ENCODE peak calls at places on chromosomes 7 and 10, in eight cellular contexts. One of them, this sample, is unnamed.

GRCh38 chr10:94102436-94102835 is 108.7 kb downstream of the PLCE1 start:
- DNase-seq in fibroblast of mammary gland: no peak
- DNase-seq in nephron progenitor cell: no peak
- DNase-seq in mammary epithelial cell: no peak
- DNase-seq in IMR-90: no peak
- DNase-seq in dorsolateral prefrontal cortex: no peak
- DNase-seq in OCI-LY7: no peak
- DNase-seq in neural progenitor cell: no peak
- DNase-seq in this sample: no peak

GRCh38 chr7:36315309-36315948 is 74.2 kb upstream of the ANLN start:
- DNase-seq in neural progenitor cell: no peak
- DNase-seq in OCI-LY7: peak
- DNase-seq in dorsolateral prefrontal cortex: no peak
- DNase-seq in nephron progenitor cell: no peak
- DNase-seq in mammary epithelial cell: no peak
- DNase-seq in fibroblast of mammary gland: no peak
- DNase-seq in IMR-90: no peak
- DNase-seq in this sample: no peak

GRCh38 chr7:136964347-136964746 is 95.9 kb downstream of the CHRM2 start:
- DNase-seq in OCI-LY7: no peak
- DNase-seq in fibroblast of mammary gland: no peak
- DNase-seq in nephron progenitor cell: no peak
- DNase-seq in IMR-90: no peak
- DNase-seq in mammary epithelial cell: no peak
- DNase-seq in dorsolateral prefrontal cortex: no peak
- DNase-seq in neural progenitor cell: no peak
- DNase-seq in this sample: no peak

GRCh38 chr10:44233561-44234470 is 151.1 kb downstream of the CXCL12 start:
- DNase-seq in fibroblast of mammary gland: no peak
- DNase-seq in neural progenitor cell: peak
- DNase-seq in OCI-LY7: no peak
- DNase-seq in dorsolateral prefrontal cortex: no peak
- DNase-seq in IMR-90: no peak
- DNase-seq in mammary epithelial cell: no peak
- DNase-seq in nephron progenitor cell: peak
- DNase-seq in this sample: no peak

GRCh38 chr7:584820-585219 is 65.2 kb upstream of the PDGFA start:
- DNase-seq in OCI-LY7: no peak
- DNase-seq in neural progenitor cell: no peak
- DNase-seq in nephron progenitor cell: no peak
- DNase-seq in mammary epithelial cell: no peak
- DNase-seq in dorsolateral prefrontal cortex: no peak
- DNase-seq in fibroblast of mammary gland: no peak
- DNase-seq in IMR-90: no peak
- DNase-seq in this sample: no peak

GRCh38 chr7:100612730-100613446 is 548 bp downstream of the MOSPD3 start:
- DNase-seq in fibroblast of mammary gland: no peak
- DNase-seq in dorsolateral prefrontal cortex: no peak
- DNase-seq in IMR-90: no peak
- DNase-seq in mammary epithelial cell: no peak
- DNase-seq in OCI-LY7: peak
- DNase-seq in nephron progenitor cell: peak
- DNase-seq in neural progenitor cell: peak
- DNase-seq in this sample: no peak

GRCh38 chr7:2560175-2560695 is 1.5 kb downstream of the IQCE start:
- DNase-seq in OCI-LY7: no peak
- DNase-seq in IMR-90: no peak
- DNase-seq in mammary epithelial cell: no peak
- DNase-seq in dorsolateral prefrontal cortex: no peak
- DNase-seq in neural progenitor cell: no peak
- DNase-seq in fibroblast of mammary gland: peak
- DNase-seq in nephron progenitor cell: no peak
- DNase-seq in this sample: no peak

GRCh38 chr7:117715784-117716445 is 157.3 kb downstream of the CTTNBP2 start:
- DNase-seq in nephron progenitor cell: peak
- DNase-seq in dorsolateral prefrontal cortex: peak
- DNase-seq in fibroblast of mammary gland: peak
- DNase-seq in IMR-90: peak
- DNase-seq in OCI-LY7: peak
- DNase-seq in mammary epithelial cell: peak
- DNase-seq in neural progenitor cell: peak
- DNase-seq in this sample: no peak

GRCh38 chr10:71720304-71720672 is 710 bp upstream of the C10orf105 start:
- DNase-seq in nephron progenitor cell: no peak
- DNase-seq in mammary epithelial cell: no peak
- DNase-seq in OCI-LY7: no peak
- DNase-seq in fibroblast of mammary gland: no peak
- DNase-seq in neural progenitor cell: no peak
- DNase-seq in dorsolateral prefrontal cortex: no peak
- DNase-seq in IMR-90: no peak
- DNase-seq in this sample: no peak

GRCh38 chr10:77577666-77578229 is 59.9 kb downstream of the KCNMA1 start:
- DNase-seq in mammary epithelial cell: no peak
- DNase-seq in nephron progenitor cell: no peak
- DNase-seq in fibroblast of mammary gland: no peak
- DNase-seq in OCI-LY7: no peak
- DNase-seq in dorsolateral prefrontal cortex: no peak
- DNase-seq in neural progenitor cell: no peak
- DNase-seq in IMR-90: no peak
- DNase-seq in this sample: no peak

GRCh38 chr7:45717537-45718235 is 143.5 kb downstream of the ADCY1 start:
- DNase-seq in fibroblast of mammary gland: no peak
- DNase-seq in neural progenitor cell: no peak
- DNase-seq in nephron progenitor cell: no peak
- DNase-seq in dorsolateral prefrontal cortex: no peak
- DNase-seq in OCI-LY7: no peak
- DNase-seq in IMR-90: no peak
- DNase-seq in mammary epithelial cell: no peak
- DNase-seq in this sample: no peak

GRCh38 chr7:45726883-45727282 is 146.0 kb downstream of the CCDC201 start:
- DNase-seq in fibroblast of mammary gland: no peak
- DNase-seq in nephron progenitor cell: no peak
- DNase-seq in neural progenitor cell: no peak
- DNase-seq in mammary epithelial cell: no peak
- DNase-seq in IMR-90: no peak
- DNase-seq in OCI-LY7: no peak
- DNase-seq in dorsolateral prefrontal cortex: no peak
- DNase-seq in this sample: no peak

GRCh38 chr7:45720989-45721388 is 146.8 kb downstream of the ADCY1 start:
- DNase-seq in dorsolateral prefrontal cortex: no peak
- DNase-seq in neural progenitor cell: no peak
- DNase-seq in IMR-90: no peak
- DNase-seq in fibroblast of mammary gland: no peak
- DNase-seq in nephron progenitor cell: no peak
- DNase-seq in OCI-LY7: no peak
- DNase-seq in mammary epithelial cell: no peak
- DNase-seq in this sample: no peak

GRCh38 chr7:45718464-45719330 is 144.5 kb downstream of the ADCY1 start:
- DNase-seq in OCI-LY7: no peak
- DNase-seq in neural progenitor cell: no peak
- DNase-seq in fibroblast of mammary gland: no peak
- DNase-seq in IMR-90: peak
- DNase-seq in dorsolateral prefrontal cortex: no peak
- DNase-seq in nephron progenitor cell: no peak
- DNase-seq in mammary epithelial cell: no peak
- DNase-seq in this sample: no peak

DNA sequence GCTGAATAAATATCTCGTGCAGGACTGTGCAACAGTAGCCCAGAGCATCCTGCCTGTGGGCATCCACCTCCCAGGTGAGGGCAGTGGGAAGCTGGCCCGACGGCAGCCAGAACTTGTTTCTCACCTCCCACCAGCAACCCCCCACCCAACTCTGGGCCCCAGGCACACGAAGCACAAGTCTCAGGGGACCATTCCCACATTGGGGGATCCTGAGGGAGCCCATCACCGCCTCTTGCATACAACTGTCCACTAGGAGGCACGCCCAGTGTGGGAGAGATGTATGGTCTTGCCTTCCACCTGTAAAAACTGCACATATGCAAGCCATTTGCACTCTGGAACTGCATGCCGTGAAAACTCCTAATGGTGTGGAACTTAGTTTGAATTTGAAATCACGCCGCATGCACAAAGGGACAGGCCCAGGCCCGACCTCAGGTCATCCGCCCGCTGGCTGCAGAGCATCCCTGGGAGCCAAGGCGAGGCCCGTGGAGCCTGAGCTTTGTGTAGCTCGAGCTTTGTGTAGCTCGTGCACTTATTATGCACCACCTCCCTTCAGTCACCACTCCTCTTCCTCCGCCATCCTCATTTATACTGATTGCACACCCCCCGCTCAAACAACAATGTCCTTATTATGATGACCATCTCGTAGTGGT is 147.9 kb downstream of the ADCY1 start:
- DNase-seq in fibroblast of mammary gland: no peak
- DNase-seq in IMR-90: no peak
- DNase-seq in mammary epithelial cell: no peak
- DNase-seq in nephron progenitor cell: no peak
- DNase-seq in neural progenitor cell: no peak
- DNase-seq in OCI-LY7: no peak
- DNase-seq in dorsolateral prefrontal cortex: no peak
- DNase-seq in this sample: no peak
- TF ChIP-seq CTCF in fibroblast of mammary gland: peak
- TF ChIP-seq CTCF in IMR-90: no peak
- TF ChIP-seq CTCF in mammary epithelial cell: no peak
- TF ChIP-seq CTCF in nephron progenitor cell: no peak
- TF ChIP-seq CTCF in neural progenitor cell: peak
- TF ChIP-seq CTCF in OCI-LY7: no peak
- TF ChIP-seq CTCF in dorsolateral prefrontal cortex: no peak
- TF ChIP-seq CTCF in this sample: no peak

DNA sequence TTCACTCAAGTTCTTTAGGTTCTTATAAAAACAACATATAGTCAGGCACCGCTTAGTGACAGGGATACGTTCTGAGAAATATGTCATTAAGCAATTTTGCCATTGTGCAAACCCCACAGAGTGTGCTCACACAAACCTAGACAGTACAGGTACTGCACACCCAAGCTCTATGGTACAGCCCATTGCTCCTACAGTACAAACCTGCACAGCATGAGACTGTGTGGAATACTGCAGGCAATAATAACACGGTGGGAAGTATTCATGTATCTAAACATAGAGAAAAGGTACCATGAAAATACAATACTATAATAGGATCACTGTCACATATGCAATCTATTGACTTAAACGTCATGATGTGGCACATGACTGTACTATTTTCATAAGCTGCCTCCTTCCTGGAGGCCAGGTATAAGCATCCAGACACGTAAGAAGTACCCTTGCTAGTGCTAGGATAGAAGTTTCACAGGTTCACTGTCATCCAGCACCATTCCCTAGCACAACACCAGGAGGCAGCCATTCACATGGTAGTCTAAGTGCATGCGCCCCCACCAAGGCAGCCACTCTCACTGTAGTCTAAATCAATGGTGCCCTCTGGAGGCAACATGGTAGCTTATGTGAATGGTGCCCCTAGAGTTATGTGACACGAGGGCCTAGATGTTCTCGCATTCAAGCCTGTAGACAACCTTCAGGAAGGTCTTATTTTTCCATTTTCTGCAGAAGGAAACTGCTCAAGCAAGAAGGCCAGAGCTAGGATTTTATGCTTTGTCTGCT is 98.5 kb downstream of the ARHGAP22 start:
- DNase-seq in neural progenitor cell: no peak
- DNase-seq in dorsolateral prefrontal cortex: no peak
- DNase-seq in mammary epithelial cell: no peak
- DNase-seq in nephron progenitor cell: no peak
- DNase-seq in fibroblast of mammary gland: peak
- DNase-seq in IMR-90: peak
- DNase-seq in OCI-LY7: peak
- DNase-seq in this sample: no peak
- TF ChIP-seq CTCF in neural progenitor cell: no peak
- TF ChIP-seq CTCF in dorsolateral prefrontal cortex: peak
- TF ChIP-seq CTCF in mammary epithelial cell: no peak
- TF ChIP-seq CTCF in nephron progenitor cell: no peak
- TF ChIP-seq CTCF in fibroblast of mammary gland: peak
- TF ChIP-seq CTCF in IMR-90: peak
- TF ChIP-seq CTCF in OCI-LY7: peak
- TF ChIP-seq CTCF in this sample: peak

GRCh38 chr10:103610083-103610472 is 116.6 kb downstream of the NEURL1 start:
- DNase-seq in dorsolateral prefrontal cortex: no peak
- DNase-seq in OCI-LY7: no peak
- DNase-seq in IMR-90: no peak
- DNase-seq in fibroblast of mammary gland: no peak
- DNase-seq in mammary epithelial cell: no peak
- DNase-seq in nephron progenitor cell: no peak
- DNase-seq in neural progenitor cell: no peak
- DNase-seq in this sample: no peak
- TF ChIP-seq CTCF in dorsolateral prefrontal cortex: no peak
- TF ChIP-seq CTCF in OCI-LY7: no peak
- TF ChIP-seq CTCF in IMR-90: no peak
- TF ChIP-seq CTCF in fibroblast of mammary gland: no peak
- TF ChIP-seq CTCF in mammary epithelial cell: no peak
- TF ChIP-seq CTCF in nephron progenitor cell: no peak
- TF ChIP-seq CTCF in neural progenitor cell: no peak
- TF ChIP-seq CTCF in this sample: no peak

GRCh38 chr7:17301491-17302101 is 3.1 kb downstream of the AHR start:
- DNase-seq in fibroblast of mammary gland: peak
- DNase-seq in neural progenitor cell: peak
- DNase-seq in mammary epithelial cell: peak
- DNase-seq in dorsolateral prefrontal cortex: peak
- DNase-seq in IMR-90: peak
- DNase-seq in nephron progenitor cell: peak
- DNase-seq in OCI-LY7: peak
- DNase-seq in this sample: no peak

GRCh38 chr7:17300012-17300411 is 1.6 kb downstream of the AHR start:
- DNase-seq in OCI-LY7: no peak
- DNase-seq in dorsolateral prefrontal cortex: no peak
- DNase-seq in IMR-90: no peak
- DNase-seq in mammary epithelial cell: peak
- DNase-seq in fibroblast of mammary gland: no peak
- DNase-seq in neural progenitor cell: no peak
- DNase-seq in nephron progenitor cell: no peak
- DNase-seq in this sample: no peak

GRCh38 chr7:17304926-17305325 is 6.5 kb downstream of the AHR start:
- DNase-seq in fibroblast of mammary gland: peak
- DNase-seq in nephron progenitor cell: no peak
- DNase-seq in dorsolateral prefrontal cortex: no peak
- DNase-seq in neural progenitor cell: no peak
- DNase-seq in OCI-LY7: no peak
- DNase-seq in IMR-90: peak
- DNase-seq in mammary epithelial cell: peak
- DNase-seq in this sample: no peak

GRCh38 chr7:17305387-17306171 is 7.1 kb downstream of the AHR start:
- DNase-seq in fibroblast of mammary gland: no peak
- DNase-seq in mammary epithelial cell: no peak
- DNase-seq in OCI-LY7: no peak
- DNase-seq in IMR-90: no peak
- DNase-seq in neural progenitor cell: no peak
- DNase-seq in dorsolateral prefrontal cortex: no peak
- DNase-seq in nephron progenitor cell: no peak
- DNase-seq in this sample: no peak

DNA sequence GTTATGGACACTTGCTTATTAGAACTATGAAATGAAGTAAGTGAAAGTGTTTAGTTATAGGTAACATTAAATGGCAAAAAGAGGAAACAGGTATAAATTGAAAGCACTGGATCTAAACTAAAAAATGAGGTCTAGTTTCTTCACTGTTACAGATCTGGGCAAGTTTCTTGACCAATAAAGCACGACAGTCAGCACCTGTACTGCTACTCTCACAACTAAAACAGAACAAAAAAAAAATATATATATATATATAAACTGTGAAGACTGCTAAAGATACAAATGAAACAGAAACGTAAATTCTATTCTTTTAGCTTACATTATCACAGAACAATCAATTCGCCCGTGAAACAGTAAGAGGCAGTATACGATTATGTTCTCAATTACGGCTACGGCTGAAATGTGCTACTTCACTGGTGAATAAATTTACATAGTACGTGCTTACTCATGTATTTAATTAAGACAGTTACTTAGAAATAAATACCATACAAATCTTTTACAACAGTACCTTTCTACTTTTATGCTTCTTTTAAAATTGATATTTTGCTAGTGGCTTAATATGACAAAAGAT is 4.2 kb downstream of the AHR start:
- DNase-seq in neural progenitor cell: no peak
- DNase-seq in mammary epithelial cell: peak
- DNase-seq in dorsolateral prefrontal cortex: no peak
- DNase-seq in IMR-90: peak
- DNase-seq in OCI-LY7: no peak
- DNase-seq in fibroblast of mammary gland: peak
- DNase-seq in nephron progenitor cell: no peak
- DNase-seq in this sample: no peak
- TF ChIP-seq CTCF in neural progenitor cell: no peak
- TF ChIP-seq CTCF in mammary epithelial cell: peak
- TF ChIP-seq CTCF in dorsolateral prefrontal cortex: peak
- TF ChIP-seq CTCF in IMR-90: no peak
- TF ChIP-seq CTCF in OCI-LY7: peak
- TF ChIP-seq CTCF in fibroblast of mammary gland: peak
- TF ChIP-seq CTCF in nephron progenitor cell: no peak
- TF ChIP-seq CTCF in this sample: no peak